ENCODE peak calls at places on chromosomes 3 and 15, in five cellular contexts. I is H9, J is H1, Z is neuronal stem cell, M is trophoblast cell. F is an unnamed sample.

GRCh38 chr3:107987036-107987557 is 103.7 kb downstream of the CD47 start:
- DNase-seq in I (no peak), J (no peak), Z (no peak), M (peak; percentile 99), F (peak; percentile 95)

GRCh38 chr15:55253580-55253979 is 36.0 kb downstream of the RAB27A start:
- DNase-seq in I (no peak), J (no peak), Z (no peak), M (peak; percentile 6), F (peak; percentile 91)

GRCh38 chr15:37099321-37100108 is 834 bp downstream of the MEIS2 start:
- DNase-seq in I (no peak), J (no peak), Z (peak; percentile 50), M (peak; percentile 71), F (peak; percentile 59)

GRCh38 chr3:104102386-104102785 is 1264.3 kb upstream of the ALCAM start:
- DNase-seq in I (peak; percentile 64), J (no peak), Z (peak; percentile 43), M (peak; percentile 13), F (peak; percentile 62)

GRCh38 chr3:107425033-107425432 is 47.8 kb downstream of the CCDC54 start:
- DNase-seq in I (no peak), J (no peak), Z (no peak), M (no peak), F (no peak)

GRCh38 chr15:44530653-44531052 is 6.3 kb upstream of the EIF3J start:
- DNase-seq in I (no peak), J (no peak), Z (no peak), M (no peak), F (no peak)

GRCh38 chr3:50430950-50431435 is 71.7 kb upstream of the TMEM115 start:
- DNase-seq in I (no peak), J (no peak), Z (peak; percentile 44), M (no peak), F (no peak)

GRCh38 chr3:4492240-4493007 is 724 bp upstream of the ITPR1 start:
- DNase-seq in I (peak; percentile 67), J (peak; percentile 21), Z (peak; percentile 43), M (peak; percentile 89), F (peak; percentile 80)

GRCh38 chr15:39153718-39154117 is 427.2 kb upstream of the THBS1 start:
- DNase-seq in I (no peak), J (no peak), Z (no peak), M (peak; percentile 55), F (peak; percentile 69)

GRCh38 chr3:183193762-183194701 is 31.5 kb upstream of the LAMP3 start:
- DNase-seq in I (no peak), J (no peak), Z (no peak), M (no peak), F (no peak)

GRCh38 chr3:183584246-183584913 is 28.9 kb upstream of the KLHL6 start:
- DNase-seq in I (no peak), J (no peak), Z (no peak), M (peak; percentile 32), F (peak; percentile 30)

GRCh38 chr3:77078279-77078678 is 38.4 kb downstream of the ROBO2 start:
- DNase-seq in I (no peak), J (no peak), Z (no peak), M (no peak), F (no peak)
- H4K8ac ChIP-seq in I (no peak overlapping the region), J (no peak overlapping the region), Z (no peak overlapping the region), M (no peak overlapping the region), F (no peak overlapping the region)

GRCh38 chr15:52527196-52527897 is 1.3 kb downstream of the MYO5A start:
- DNase-seq in I (no peak), J (no peak), Z (no peak), M (no peak), F (no peak)
- H2BK12ac ChIP-seq in I (no peak overlapping the region), J (no peak overlapping the region), Z (no peak overlapping the region), M (no peak overlapping the region), F (no peak overlapping the region)

DNA sequence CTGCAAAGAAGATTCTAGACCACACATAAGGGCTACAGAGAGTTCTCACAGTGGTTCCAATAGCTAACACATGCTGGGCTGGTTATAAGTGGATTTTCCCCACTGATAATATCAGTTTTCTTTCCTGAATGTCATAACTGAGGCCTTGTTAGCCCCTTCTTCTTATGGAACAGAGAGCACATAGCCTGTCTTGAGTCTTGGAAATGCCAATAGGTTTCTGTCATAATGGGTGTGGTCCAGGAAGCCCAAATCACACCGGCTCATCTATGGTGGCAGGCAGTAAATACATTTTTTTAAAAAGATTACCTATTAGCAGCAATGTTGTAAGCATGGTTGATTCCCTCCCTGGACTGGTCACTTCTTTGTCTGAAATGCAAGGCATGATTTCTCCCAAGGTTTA is 67.4 kb upstream of the ATP2C1 start:
- DNase-seq in I (no peak), J (no peak), Z (no peak), M (peak; percentile 82), F (no peak)
- H2AFZ ChIP-seq in I (no peak overlapping the region), J (no peak overlapping the region), Z (no peak overlapping the region), M (no peak overlapping the region), F (no peak overlapping the region)

GRCh38 chr3:149969110-149969944 is 1.4 kb downstream of the PFN2 start:
- DNase-seq in I (peak; percentile 78), J (peak; percentile 49), Z (peak; percentile 59), M (peak; percentile 70), F (peak; percentile 91)
- H4K8ac ChIP-seq in I (no peak overlapping the region), J (no peak overlapping the region), Z (no peak overlapping the region), M (no peak overlapping the region), F (no peak overlapping the region)

GRCh38 chr3:126618021-126618420 is 36.9 kb downstream of the TXNRD3 start:
- DNase-seq in I (no peak), J (no peak), Z (no peak), M (peak; percentile 39), F (no peak)

GRCh38 chr3:126612464-126613205 is 42.3 kb downstream of the TXNRD3 start:
- DNase-seq in I (no peak), J (no peak), Z (no peak), M (no peak), F (no peak)

GRCh38 chr3:126616931-126617330 is 38.0 kb downstream of the TXNRD3 start:
- DNase-seq in I (no peak), J (no peak), Z (no peak), M (no peak), F (no peak)

GRCh38 chr3:126617574-126617973 is 37.4 kb downstream of the TXNRD3 start:
- DNase-seq in I (no peak), J (no peak), Z (no peak), M (no peak), F (no peak)

GRCh38 chr3:126613481-126614187 is 41.3 kb downstream of the TXNRD3 start:
- DNase-seq in I (no peak), J (no peak), Z (no peak), M (peak; percentile 14), F (no peak)
- H2BK12ac ChIP-seq in I (no peak overlapping the region), J (no peak overlapping the region), Z (no peak overlapping the region), M (no peak overlapping the region), F (no peak overlapping the region)

GRCh38 chr3:141795719-141796435 is 32.7 kb downstream of the GRK7 start:
- DNase-seq in I (no peak), J (no peak), Z (no peak), M (peak; percentile 13), F (peak; percentile 37)

GRCh38 chr3:141797167-141797773 is 34.1 kb downstream of the GRK7 start:
- DNase-seq in I (peak; percentile 85), J (peak; percentile 63), Z (peak; percentile 83), M (no peak), F (peak; percentile 54)

GRCh38 chr3:141796436-141797166 is 33.4 kb downstream of the GRK7 start:
- DNase-seq in I (no peak), J (no peak), Z (no peak), M (peak; percentile 12), F (peak; percentile 83)

GRCh38 chr3:141797819-141798405 is 34.7 kb downstream of the GRK7 start:
- DNase-seq in I (no peak), J (no peak), Z (no peak), M (no peak), F (no peak)

DNA sequence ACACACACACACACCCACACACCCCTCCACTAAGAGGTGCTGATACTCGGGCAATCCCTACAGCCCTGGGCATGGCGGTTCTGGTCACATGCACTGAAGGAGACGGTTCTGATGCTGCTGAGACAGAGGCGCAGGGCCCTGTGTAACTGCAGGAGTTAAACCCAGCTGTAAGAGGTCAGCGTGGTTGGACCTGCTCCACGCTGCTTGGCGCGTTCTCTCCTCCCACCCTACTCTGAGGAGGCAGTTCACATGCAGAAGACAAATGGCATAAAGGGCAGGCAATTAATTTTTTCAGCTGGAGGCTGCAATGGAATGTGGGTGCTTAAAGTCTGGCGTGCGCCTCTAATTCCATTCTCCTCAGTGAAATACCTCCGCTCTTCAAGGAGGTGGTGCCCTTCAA is 35.2 kb downstream of the GRK7 start:
- DNase-seq in I (no peak), J (no peak), Z (no peak), M (no peak), F (no peak)
- H2AFZ ChIP-seq in I (no peak overlapping the region), J (no peak overlapping the region), Z (peak overlapping the region; percentile 6), M (no peak overlapping the region), F (no peak overlapping the region)

DNA sequence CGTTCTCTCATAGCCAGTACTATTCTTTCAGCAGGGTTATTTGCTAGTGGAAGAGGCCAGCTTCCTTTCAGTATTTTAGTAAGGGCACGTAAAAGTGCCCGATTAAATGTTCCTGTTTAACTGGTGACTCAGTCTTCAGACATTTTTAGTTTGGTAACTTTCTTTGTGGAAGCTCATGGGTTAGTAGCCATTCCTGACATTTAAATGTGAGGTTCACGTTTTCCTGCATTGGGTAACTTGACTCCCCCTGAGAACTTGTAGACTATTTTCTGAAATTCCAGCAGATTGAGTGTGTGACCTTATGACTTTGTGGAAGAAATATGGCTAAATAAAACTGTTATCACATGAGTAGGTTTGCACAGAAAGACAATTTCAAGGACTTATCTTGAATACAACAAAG is 16.9 kb downstream of the ABHD2 start:
- DNase-seq in I (no peak), J (no peak), Z (no peak), M (peak; percentile 60), F (peak; percentile 87)
- H4K8ac ChIP-seq in I (no peak overlapping the region), J (no peak overlapping the region), Z (no peak overlapping the region), M (no peak overlapping the region), F (no peak overlapping the region)

GRCh38 chr3:56193531-56193930 is 274.7 kb downstream of the ERC2 start:
- DNase-seq in I (no peak), J (no peak), Z (no peak), M (no peak), F (no peak)

GRCh38 chr3:56200251-56200650 is 268.0 kb downstream of the ERC2 start:
- DNase-seq in I (no peak), J (no peak), Z (no peak), M (no peak), F (no peak)

GRCh38 chr3:56197991-56198390 is 270.3 kb downstream of the ERC2 start:
- DNase-seq in I (no peak), J (no peak), Z (no peak), M (no peak), F (no peak)

GRCh38 chr3:56197259-56197965 is 270.9 kb downstream of the ERC2 start:
- DNase-seq in I (no peak), J (no peak), Z (no peak), M (no peak), F (no peak)

DNA sequence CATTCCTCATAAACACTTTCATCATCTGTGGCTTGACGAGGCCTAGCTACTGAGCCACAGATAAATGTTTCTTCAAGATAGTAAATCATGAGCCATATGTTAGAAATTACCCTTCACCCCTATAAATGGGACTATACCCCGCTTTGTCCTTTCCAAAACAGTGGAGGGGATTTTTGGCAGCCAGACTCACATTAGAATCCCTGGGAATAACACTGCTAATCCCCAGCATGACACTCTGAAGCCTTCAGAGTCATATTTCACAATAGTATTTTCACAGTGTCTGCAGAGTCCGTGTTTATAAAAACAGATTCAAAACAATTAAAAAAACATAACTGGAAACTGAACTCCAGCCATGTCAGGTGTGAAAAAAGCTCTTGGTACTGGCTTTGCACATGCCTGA is 271.6 kb downstream of the ERC2 start:
- DNase-seq in I (no peak), J (no peak), Z (no peak), M (no peak), F (no peak)
- H2BK12ac ChIP-seq in I (no peak overlapping the region), J (no peak overlapping the region), Z (no peak overlapping the region), M (no peak overlapping the region), F (no peak overlapping the region)